ENCODE peak calls at places on chromosomes 7 and 10, in ten cellular contexts. One of them, this sample, is unnamed.

GRCh38 chr7:104552102-104552501 is 223.7 kb downstream of the LHFPL3 start:
- DNase-seq in NCI-H774: no peak
- DNase-seq in skeletal muscle cell: peak; percentile 3
- DNase-seq in AG20443: peak; percentile 10
- DNase-seq in GM10248: peak; percentile 19
- DNase-seq in GM23338: peak; percentile 80
- DNase-seq in AML-193: peak; percentile 7
- DNase-seq in CD8-positive, alpha-beta T cell: no peak
- DNase-seq in G401: no peak
- DNase-seq in astrocyte: peak; percentile 2
- DNase-seq in this sample: peak; percentile 11

GRCh38 chr10:97180986-97181385 is 4.8 kb downstream of the SLIT1 start:
- DNase-seq in NCI-H774: no peak
- DNase-seq in skeletal muscle cell: no peak
- DNase-seq in AG20443: no peak
- DNase-seq in GM10248: no peak
- DNase-seq in GM23338: no peak
- DNase-seq in AML-193: no peak
- DNase-seq in CD8-positive, alpha-beta T cell: no peak
- DNase-seq in G401: no peak
- DNase-seq in astrocyte: no peak
- DNase-seq in this sample: no peak

GRCh38 chr7:138095972-138096935 is 20.0 kb downstream of the AKR1D1 start:
- DNase-seq in NCI-H774: no peak
- DNase-seq in skeletal muscle cell: no peak
- DNase-seq in AG20443: no peak
- DNase-seq in GM10248: no peak
- DNase-seq in GM23338: no peak
- DNase-seq in AML-193: no peak
- DNase-seq in CD8-positive, alpha-beta T cell: no peak
- DNase-seq in G401: no peak
- DNase-seq in astrocyte: no peak
- DNase-seq in this sample: no peak

GRCh38 chr10:62079885-62080559 is 178.5 kb downstream of the ARID5B start:
- DNase-seq in NCI-H774: no peak
- DNase-seq in skeletal muscle cell: no peak
- DNase-seq in AG20443: no peak
- DNase-seq in GM10248: peak; percentile 41
- DNase-seq in GM23338: no peak
- DNase-seq in AML-193: no peak
- DNase-seq in CD8-positive, alpha-beta T cell: no peak
- DNase-seq in G401: no peak
- DNase-seq in astrocyte: no peak
- DNase-seq in this sample: no peak

GRCh38 chr10:52314007-52314821 is at the start of gene DKK1:
- DNase-seq in NCI-H774: no peak
- DNase-seq in skeletal muscle cell: no peak
- DNase-seq in AG20443: peak; percentile 92
- DNase-seq in GM10248: peak; percentile 29
- DNase-seq in GM23338: peak; percentile 91
- DNase-seq in AML-193: no peak
- DNase-seq in CD8-positive, alpha-beta T cell: no peak
- DNase-seq in G401: peak; percentile 67
- DNase-seq in astrocyte: peak; percentile 49
- DNase-seq in this sample: peak; percentile 88

GRCh38 chr10:125824736-125825135 is 1.4 kb downstream of the BCCIP start:
- DNase-seq in NCI-H774: no peak
- DNase-seq in skeletal muscle cell: no peak
- DNase-seq in AG20443: no peak
- DNase-seq in GM10248: no peak
- DNase-seq in GM23338: no peak
- DNase-seq in AML-193: no peak
- DNase-seq in CD8-positive, alpha-beta T cell: no peak
- DNase-seq in G401: no peak
- DNase-seq in astrocyte: peak; percentile 47
- DNase-seq in this sample: no peak

GRCh38 chr10:86650151-86650550 is 4.2 kb upstream of the OPN4 start:
- DNase-seq in NCI-H774: no peak
- DNase-seq in skeletal muscle cell: no peak
- DNase-seq in AG20443: no peak
- DNase-seq in GM10248: no peak
- DNase-seq in GM23338: no peak
- DNase-seq in AML-193: no peak
- DNase-seq in CD8-positive, alpha-beta T cell: no peak
- DNase-seq in G401: no peak
- DNase-seq in astrocyte: no peak
- DNase-seq in this sample: no peak

GRCh38 chr10:75404023-75404334 is 2.4 kb upstream of the ZNF503 start:
- DNase-seq in NCI-H774: no peak
- DNase-seq in skeletal muscle cell: no peak
- DNase-seq in AG20443: no peak
- DNase-seq in GM10248: no peak
- DNase-seq in GM23338: no peak
- DNase-seq in AML-193: no peak
- DNase-seq in CD8-positive, alpha-beta T cell: no peak
- DNase-seq in G401: no peak
- DNase-seq in astrocyte: no peak
- DNase-seq in this sample: no peak

GRCh38 chr10:77890097-77890496 is 36.5 kb downstream of the DLG5 start:
- DNase-seq in NCI-H774: no peak
- DNase-seq in skeletal muscle cell: no peak
- DNase-seq in AG20443: no peak
- DNase-seq in GM10248: no peak
- DNase-seq in GM23338: peak; percentile 91
- DNase-seq in AML-193: no peak
- DNase-seq in CD8-positive, alpha-beta T cell: no peak
- DNase-seq in G401: no peak
- DNase-seq in astrocyte: no peak
- DNase-seq in this sample: no peak

GRCh38 chr10:61731638-61732037 is 68.9 kb downstream of the CABCOCO1 start:
- DNase-seq in NCI-H774: no peak
- DNase-seq in skeletal muscle cell: no peak
- DNase-seq in AG20443: no peak
- DNase-seq in GM10248: no peak
- DNase-seq in GM23338: no peak
- DNase-seq in AML-193: no peak
- DNase-seq in CD8-positive, alpha-beta T cell: no peak
- DNase-seq in G401: no peak
- DNase-seq in astrocyte: no peak
- DNase-seq in this sample: no peak

GRCh38 chr7:24573554-24574338 is 494 bp downstream of the PALS2 start:
- DNase-seq in NCI-H774: peak; percentile 62
- DNase-seq in skeletal muscle cell: no peak
- DNase-seq in AG20443: peak; percentile 76
- DNase-seq in GM10248: peak; percentile 51
- DNase-seq in GM23338: peak; percentile 81
- DNase-seq in AML-193: no peak
- DNase-seq in CD8-positive, alpha-beta T cell: peak; percentile 64
- DNase-seq in G401: peak; percentile 5
- DNase-seq in astrocyte: peak; percentile 54
- DNase-seq in this sample: peak; percentile 21

GRCh38 chr7:70776627-70777101 is 355.3 kb upstream of the GALNT17 start:
- DNase-seq in NCI-H774: no peak
- DNase-seq in skeletal muscle cell: no peak
- DNase-seq in AG20443: peak; percentile 56
- DNase-seq in GM10248: no peak
- DNase-seq in GM23338: no peak
- DNase-seq in AML-193: no peak
- DNase-seq in CD8-positive, alpha-beta T cell: no peak
- DNase-seq in G401: peak; percentile 46
- DNase-seq in astrocyte: peak; percentile 75
- DNase-seq in this sample: peak; percentile 28

GRCh38 chr7:121519548-121520521 is 123.7 kb upstream of the FAM3C start:
- DNase-seq in NCI-H774: no peak
- DNase-seq in skeletal muscle cell: peak; percentile 39
- DNase-seq in AG20443: peak; percentile 27
- DNase-seq in GM10248: no peak
- DNase-seq in GM23338: no peak
- DNase-seq in AML-193: no peak
- DNase-seq in CD8-positive, alpha-beta T cell: no peak
- DNase-seq in G401: no peak
- DNase-seq in astrocyte: no peak
- DNase-seq in this sample: no peak

GRCh38 chr10:133356953-133357292 is 896 bp downstream of the FUOM start:
- DNase-seq in NCI-H774: no peak
- DNase-seq in skeletal muscle cell: no peak
- DNase-seq in AG20443: no peak
- DNase-seq in GM10248: no peak
- DNase-seq in GM23338: peak; percentile 51
- DNase-seq in AML-193: no peak
- DNase-seq in CD8-positive, alpha-beta T cell: no peak
- DNase-seq in G401: no peak
- DNase-seq in astrocyte: no peak
- DNase-seq in this sample: no peak

GRCh38 chr10:86438091-86438749 is 71.6 kb upstream of the GRID1 start:
- DNase-seq in NCI-H774: no peak
- DNase-seq in skeletal muscle cell: no peak
- DNase-seq in AG20443: no peak
- DNase-seq in GM10248: no peak
- DNase-seq in GM23338: no peak
- DNase-seq in AML-193: no peak
- DNase-seq in CD8-positive, alpha-beta T cell: no peak
- DNase-seq in G401: no peak
- DNase-seq in astrocyte: no peak
- DNase-seq in this sample: no peak

GRCh38 chr10:4498763-4499251 is 327.2 kb upstream of the AKR1E2 start:
- DNase-seq in NCI-H774: peak; percentile 27
- DNase-seq in skeletal muscle cell: peak; percentile 79
- DNase-seq in AG20443: peak; percentile 56
- DNase-seq in GM10248: no peak
- DNase-seq in GM23338: no peak
- DNase-seq in AML-193: no peak
- DNase-seq in CD8-positive, alpha-beta T cell: no peak
- DNase-seq in G401: peak; percentile 79
- DNase-seq in astrocyte: peak; percentile 94
- DNase-seq in this sample: peak; percentile 76

GRCh38 chr7:45978731-45979211 is 57.7 kb upstream of the IGFBP3 start:
- DNase-seq in NCI-H774: no peak
- DNase-seq in skeletal muscle cell: no peak
- DNase-seq in AG20443: peak; percentile 28
- DNase-seq in GM10248: peak; percentile 6
- DNase-seq in GM23338: no peak
- DNase-seq in AML-193: no peak
- DNase-seq in CD8-positive, alpha-beta T cell: no peak
- DNase-seq in G401: no peak
- DNase-seq in astrocyte: no peak
- DNase-seq in this sample: peak; percentile 1

GRCh38 chr7:40401406-40401805 is 266.6 kb downstream of the SUGCT start:
- DNase-seq in NCI-H774: no peak
- DNase-seq in skeletal muscle cell: no peak
- DNase-seq in AG20443: no peak
- DNase-seq in GM10248: no peak
- DNase-seq in GM23338: no peak
- DNase-seq in AML-193: no peak
- DNase-seq in CD8-positive, alpha-beta T cell: no peak
- DNase-seq in G401: no peak
- DNase-seq in astrocyte: peak; percentile 6
- DNase-seq in this sample: no peak

GRCh38 chr10:53601260-53601875 is 828.8 kb upstream of the MBL2 start:
- DNase-seq in NCI-H774: peak; percentile 21
- DNase-seq in skeletal muscle cell: peak; percentile 1
- DNase-seq in AG20443: peak; percentile 19
- DNase-seq in GM10248: peak; percentile 19
- DNase-seq in GM23338: peak; percentile 75
- DNase-seq in AML-193: peak; percentile 44
- DNase-seq in CD8-positive, alpha-beta T cell: no peak
- DNase-seq in G401: peak; percentile 20
- DNase-seq in astrocyte: peak; percentile 6
- DNase-seq in this sample: peak; percentile 19

GRCh38 chr10:17649836-17650235 is 5.9 kb downstream of the STAM start:
- DNase-seq in NCI-H774: no peak
- DNase-seq in skeletal muscle cell: no peak
- DNase-seq in AG20443: peak; percentile 11
- DNase-seq in GM10248: no peak
- DNase-seq in GM23338: no peak
- DNase-seq in AML-193: no peak
- DNase-seq in CD8-positive, alpha-beta T cell: no peak
- DNase-seq in G401: no peak
- DNase-seq in astrocyte: peak; percentile 85
- DNase-seq in this sample: no peak

GRCh38 chr10:63421591-63421990 is 44.2 kb downstream of the JMJD1C start:
- DNase-seq in NCI-H774: no peak
- DNase-seq in skeletal muscle cell: no peak
- DNase-seq in AG20443: no peak
- DNase-seq in GM10248: peak; percentile 61
- DNase-seq in GM23338: no peak
- DNase-seq in AML-193: peak; percentile 81
- DNase-seq in CD8-positive, alpha-beta T cell: no peak
- DNase-seq in G401: no peak
- DNase-seq in astrocyte: no peak
- DNase-seq in this sample: no peak

GRCh38 chr10:633279-634245 is 55.9 kb downstream of the DIP2C start:
- DNase-seq in NCI-H774: no peak
- DNase-seq in skeletal muscle cell: no peak
- DNase-seq in AG20443: no peak
- DNase-seq in GM10248: no peak
- DNase-seq in GM23338: no peak
- DNase-seq in AML-193: no peak
- DNase-seq in CD8-positive, alpha-beta T cell: no peak
- DNase-seq in G401: peak; percentile 71
- DNase-seq in astrocyte: peak; percentile 18
- DNase-seq in this sample: peak; percentile 59

GRCh38 chr7:54542920-54543539 is 855 bp downstream of the VSTM2A start:
- DNase-seq in NCI-H774: peak; percentile 43
- DNase-seq in skeletal muscle cell: no peak
- DNase-seq in AG20443: peak; percentile 29
- DNase-seq in GM10248: no peak
- DNase-seq in GM23338: peak; percentile 71
- DNase-seq in AML-193: no peak
- DNase-seq in CD8-positive, alpha-beta T cell: no peak
- DNase-seq in G401: peak; percentile 10
- DNase-seq in astrocyte: peak; percentile 23
- DNase-seq in this sample: peak; percentile 4

GRCh38 chr7:66631471-66631870 is 2.8 kb downstream of the KCTD7 start:
- DNase-seq in NCI-H774: no peak
- DNase-seq in skeletal muscle cell: no peak
- DNase-seq in AG20443: no peak
- DNase-seq in GM10248: no peak
- DNase-seq in GM23338: no peak
- DNase-seq in AML-193: peak; percentile 75
- DNase-seq in CD8-positive, alpha-beta T cell: no peak
- DNase-seq in G401: no peak
- DNase-seq in astrocyte: peak; percentile 39
- DNase-seq in this sample: no peak

GRCh38 chr7:44272981-44273380 is 52.4 kb downstream of the CAMK2B start:
- DNase-seq in NCI-H774: no peak
- DNase-seq in skeletal muscle cell: no peak
- DNase-seq in AG20443: no peak
- DNase-seq in GM10248: no peak
- DNase-seq in GM23338: no peak
- DNase-seq in AML-193: no peak
- DNase-seq in CD8-positive, alpha-beta T cell: no peak
- DNase-seq in G401: no peak
- DNase-seq in astrocyte: no peak
- DNase-seq in this sample: no peak

GRCh38 chr7:139436806-139437205 is 46.7 kb downstream of the KLRG2 start:
- DNase-seq in NCI-H774: no peak
- DNase-seq in skeletal muscle cell: no peak
- DNase-seq in AG20443: no peak
- DNase-seq in GM10248: no peak
- DNase-seq in GM23338: no peak
- DNase-seq in AML-193: no peak
- DNase-seq in CD8-positive, alpha-beta T cell: no peak
- DNase-seq in G401: no peak
- DNase-seq in astrocyte: no peak
- DNase-seq in this sample: no peak

GRCh38 chr10:77513783-77514331 is 123.8 kb downstream of the KCNMA1 start:
- DNase-seq in NCI-H774: no peak
- DNase-seq in skeletal muscle cell: peak; percentile 82
- DNase-seq in AG20443: peak; percentile 91
- DNase-seq in GM10248: no peak
- DNase-seq in GM23338: peak; percentile 10
- DNase-seq in AML-193: no peak
- DNase-seq in CD8-positive, alpha-beta T cell: no peak
- DNase-seq in G401: peak; percentile 27
- DNase-seq in astrocyte: peak; percentile 91
- DNase-seq in this sample: peak; percentile 13

GRCh38 chr7:101299511-101300464 is 21.8 kb downstream of the IFT22 start:
- DNase-seq in NCI-H774: no peak
- DNase-seq in skeletal muscle cell: no peak
- DNase-seq in AG20443: no peak
- DNase-seq in GM10248: no peak
- DNase-seq in GM23338: peak; percentile 64
- DNase-seq in AML-193: no peak
- DNase-seq in CD8-positive, alpha-beta T cell: no peak
- DNase-seq in G401: no peak
- DNase-seq in astrocyte: no peak
- DNase-seq in this sample: no peak

This sample was measured in cerebellar cortex.